ENCODE peak calls at places on chromosomes 5 and 9, in nine cellular contexts. One of them, this sample, is unnamed.

GRCh38 chr5:132742626-132743025 is 4.6 kb upstream of the CCNI2 start:
- DNase-seq in GM06990: no peak
- DNase-seq in stimulated activated CD4-positive, alpha-beta T cell treated with anti-CD3 and anti-CD28 coated beads, Interleukin-2, amount 100 ng/mL, for 48 hours: no peak
- DNase-seq in fibroblast of the conjunctiva: no peak
- DNase-seq in heart right ventricle: no peak
- DNase-seq in suprapubic skin: no peak
- DNase-seq in NCI-H748 treated with DMSO at 0.1 percent for 48 hours: no peak
- DNase-seq in A549: no peak
- DNase-seq in kidney glomerular epithelial cell: no peak
- DNase-seq in this sample: no peak

GRCh38 chr5:180803181-180804128 is 849 bp upstream of the MGAT1 start:
- DNase-seq in GM06990: peak; percentile 91
- DNase-seq in stimulated activated CD4-positive, alpha-beta T cell treated with anti-CD3 and anti-CD28 coated beads, Interleukin-2, amount 100 ng/mL, for 48 hours: peak; percentile 77
- DNase-seq in fibroblast of the conjunctiva: no peak
- DNase-seq in heart right ventricle: peak; percentile 71
- DNase-seq in suprapubic skin: peak; percentile 88
- DNase-seq in NCI-H748 treated with DMSO at 0.1 percent for 48 hours: no peak
- DNase-seq in A549: no peak
- DNase-seq in kidney glomerular epithelial cell: no peak
- DNase-seq in this sample: peak; percentile 87

GRCh38 chr9:14215614-14216013 is 98.3 kb downstream of the NFIB start:
- DNase-seq in GM06990: no peak
- DNase-seq in stimulated activated CD4-positive, alpha-beta T cell treated with anti-CD3 and anti-CD28 coated beads, Interleukin-2, amount 100 ng/mL, for 48 hours: no peak
- DNase-seq in fibroblast of the conjunctiva: no peak
- DNase-seq in heart right ventricle: no peak
- DNase-seq in suprapubic skin: no peak
- DNase-seq in NCI-H748 treated with DMSO at 0.1 percent for 48 hours: no peak
- DNase-seq in A549: peak; percentile 37
- DNase-seq in kidney glomerular epithelial cell: no peak
- DNase-seq in this sample: no peak

GRCh38 chr5:9610344-9610743 is 19.8 kb downstream of the TAS2R1 start:
- DNase-seq in GM06990: no peak
- DNase-seq in stimulated activated CD4-positive, alpha-beta T cell treated with anti-CD3 and anti-CD28 coated beads, Interleukin-2, amount 100 ng/mL, for 48 hours: no peak
- DNase-seq in fibroblast of the conjunctiva: no peak
- DNase-seq in heart right ventricle: no peak
- DNase-seq in suprapubic skin: no peak
- DNase-seq in NCI-H748 treated with DMSO at 0.1 percent for 48 hours: no peak
- DNase-seq in A549: no peak
- DNase-seq in kidney glomerular epithelial cell: no peak
- DNase-seq in this sample: no peak

GRCh38 chr5:141338538-141339306 is at the start of gene PCDHGA2:
- DNase-seq in GM06990: no peak
- DNase-seq in stimulated activated CD4-positive, alpha-beta T cell treated with anti-CD3 and anti-CD28 coated beads, Interleukin-2, amount 100 ng/mL, for 48 hours: no peak
- DNase-seq in fibroblast of the conjunctiva: peak; percentile 23
- DNase-seq in heart right ventricle: no peak
- DNase-seq in suprapubic skin: no peak
- DNase-seq in NCI-H748 treated with DMSO at 0.1 percent for 48 hours: no peak
- DNase-seq in A549: peak; percentile 74
- DNase-seq in kidney glomerular epithelial cell: peak; percentile 4
- DNase-seq in this sample: no peak

GRCh38 chr9:6525326-6526040 is 112.5 kb downstream of the UHRF2 start:
- DNase-seq in GM06990: no peak
- DNase-seq in stimulated activated CD4-positive, alpha-beta T cell treated with anti-CD3 and anti-CD28 coated beads, Interleukin-2, amount 100 ng/mL, for 48 hours: no peak
- DNase-seq in fibroblast of the conjunctiva: no peak
- DNase-seq in heart right ventricle: no peak
- DNase-seq in suprapubic skin: no peak
- DNase-seq in NCI-H748 treated with DMSO at 0.1 percent for 48 hours: no peak
- DNase-seq in A549: no peak
- DNase-seq in kidney glomerular epithelial cell: no peak
- DNase-seq in this sample: no peak

GRCh38 chr9:86912210-86912609 is 35.1 kb downstream of the GAS1 start:
- DNase-seq in GM06990: no peak
- DNase-seq in stimulated activated CD4-positive, alpha-beta T cell treated with anti-CD3 and anti-CD28 coated beads, Interleukin-2, amount 100 ng/mL, for 48 hours: no peak
- DNase-seq in fibroblast of the conjunctiva: no peak
- DNase-seq in heart right ventricle: no peak
- DNase-seq in suprapubic skin: no peak
- DNase-seq in NCI-H748 treated with DMSO at 0.1 percent for 48 hours: no peak
- DNase-seq in A549: no peak
- DNase-seq in kidney glomerular epithelial cell: no peak
- DNase-seq in this sample: no peak

GRCh38 chr5:7957329-7957728 is 88.4 kb downstream of the MTRR start:
- DNase-seq in GM06990: no peak
- DNase-seq in stimulated activated CD4-positive, alpha-beta T cell treated with anti-CD3 and anti-CD28 coated beads, Interleukin-2, amount 100 ng/mL, for 48 hours: no peak
- DNase-seq in fibroblast of the conjunctiva: no peak
- DNase-seq in heart right ventricle: no peak
- DNase-seq in suprapubic skin: no peak
- DNase-seq in NCI-H748 treated with DMSO at 0.1 percent for 48 hours: no peak
- DNase-seq in A549: no peak
- DNase-seq in kidney glomerular epithelial cell: no peak
- DNase-seq in this sample: no peak

GRCh38 chr9:37747271-37747753 is 6.3 kb upstream of the TRMT10B start:
- DNase-seq in GM06990: no peak
- DNase-seq in stimulated activated CD4-positive, alpha-beta T cell treated with anti-CD3 and anti-CD28 coated beads, Interleukin-2, amount 100 ng/mL, for 48 hours: peak; percentile 54
- DNase-seq in fibroblast of the conjunctiva: peak; percentile 34
- DNase-seq in heart right ventricle: peak; percentile 30
- DNase-seq in suprapubic skin: no peak
- DNase-seq in NCI-H748 treated with DMSO at 0.1 percent for 48 hours: peak; percentile 67
- DNase-seq in A549: peak; percentile 72
- DNase-seq in kidney glomerular epithelial cell: peak; percentile 76
- DNase-seq in this sample: no peak

This sample was measured in aorta.